ENCODE peak calls at places on chromosome 3, in seven cellular contexts. One of them, this sample, is unnamed.

GRCh38 chr3:60269377-60269776 is 981.9 kb downstream of the FHIT start:
- DNase-seq in dermis blood vessel endothelial cell: no peak
- DNase-seq in astrocyte: peak; percentile 63
- DNase-seq in naive thymus-derived CD8-positive, alpha-beta T cell: no peak
- DNase-seq in ELR: no peak
- DNase-seq in NCI-H774: no peak
- DNase-seq in AG10803: no peak
- DNase-seq in this sample: no peak

GRCh38 chr3:131353016-131353877 is 28.3 kb upstream of the NUDT16 start:
- DNase-seq in dermis blood vessel endothelial cell: peak; percentile 10
- DNase-seq in astrocyte: no peak
- DNase-seq in naive thymus-derived CD8-positive, alpha-beta T cell: no peak
- DNase-seq in ELR: no peak
- DNase-seq in NCI-H774: no peak
- DNase-seq in AG10803: no peak
- DNase-seq in this sample: no peak

GRCh38 chr3:87436781-87437543 is 160.6 kb upstream of the POU1F1 start:
- DNase-seq in dermis blood vessel endothelial cell: no peak
- DNase-seq in astrocyte: peak; percentile 89
- DNase-seq in naive thymus-derived CD8-positive, alpha-beta T cell: no peak
- DNase-seq in ELR: peak; percentile 54
- DNase-seq in NCI-H774: no peak
- DNase-seq in AG10803: peak; percentile 72
- DNase-seq in this sample: no peak

GRCh38 chr3:159978353-159978752 is 10.3 kb upstream of the IL12A start:
- DNase-seq in dermis blood vessel endothelial cell: no peak
- DNase-seq in astrocyte: no peak
- DNase-seq in naive thymus-derived CD8-positive, alpha-beta T cell: no peak
- DNase-seq in ELR: no peak
- DNase-seq in NCI-H774: no peak
- DNase-seq in AG10803: no peak
- DNase-seq in this sample: no peak

GRCh38 chr3:140242818-140243276 is 307.9 kb downstream of the CLSTN2 start:
- DNase-seq in dermis blood vessel endothelial cell: no peak
- DNase-seq in astrocyte: peak; percentile 69
- DNase-seq in naive thymus-derived CD8-positive, alpha-beta T cell: no peak
- DNase-seq in ELR: no peak
- DNase-seq in NCI-H774: no peak
- DNase-seq in AG10803: no peak
- DNase-seq in this sample: no peak

GRCh38 chr3:70805044-70805732 is 492.8 kb upstream of the MDFIC2 start:
- DNase-seq in dermis blood vessel endothelial cell: peak; percentile 7
- DNase-seq in astrocyte: peak; percentile 39
- DNase-seq in naive thymus-derived CD8-positive, alpha-beta T cell: no peak
- DNase-seq in ELR: peak; percentile 48
- DNase-seq in NCI-H774: no peak
- DNase-seq in AG10803: peak; percentile 61
- DNase-seq in this sample: no peak

GRCh38 chr3:51682079-51682478 is 11.0 kb downstream of the TEX264 start:
- DNase-seq in dermis blood vessel endothelial cell: peak; percentile 87
- DNase-seq in astrocyte: peak; percentile 65
- DNase-seq in naive thymus-derived CD8-positive, alpha-beta T cell: peak; percentile 60
- DNase-seq in ELR: peak; percentile 88
- DNase-seq in NCI-H774: peak; percentile 7
- DNase-seq in AG10803: peak; percentile 88
- DNase-seq in this sample: peak; percentile 55

GRCh38 chr3:12633108-12633507 is 30.8 kb downstream of the RAF1 start:
- DNase-seq in dermis blood vessel endothelial cell: no peak
- DNase-seq in astrocyte: no peak
- DNase-seq in naive thymus-derived CD8-positive, alpha-beta T cell: no peak
- DNase-seq in ELR: no peak
- DNase-seq in NCI-H774: no peak
- DNase-seq in AG10803: no peak
- DNase-seq in this sample: no peak

GRCh38 chr3:105369501-105370371 is 3.0 kb downstream of the ALCAM start:
- DNase-seq in dermis blood vessel endothelial cell: peak; percentile 83
- DNase-seq in astrocyte: peak; percentile 69
- DNase-seq in naive thymus-derived CD8-positive, alpha-beta T cell: peak; percentile 24
- DNase-seq in ELR: peak; percentile 85
- DNase-seq in NCI-H774: no peak
- DNase-seq in AG10803: peak; percentile 73
- DNase-seq in this sample: peak; percentile 43

This sample was measured in caudate nucleus.